ENCODE peak calls at places on chromosome 2, in six cellular contexts. One of them, this sample, is unnamed.
A peak's percentile ranks its signal among the peaks of the same experiment; 100 is the strongest.

GRCh38 chr2:141384676-141385075 is 746.1 kb downstream of the LRP1B start:
- DNase-seq in heart left ventricle: no peak
- DNase-seq in RKO: no peak
- DNase-seq in foreskin fibroblast: peak; percentile 42
- DNase-seq in T-cell: no peak
- DNase-seq in T-helper 2 cell: no peak
- DNase-seq in this sample: no peak

GRCh38 chr2:226891780-226892590 is 56.1 kb downstream of the RHBDD1 start:
- DNase-seq in RKO: no peak
- DNase-seq in T-helper 2 cell: no peak
- DNase-seq in foreskin fibroblast: peak; percentile 90
- DNase-seq in heart left ventricle: peak; percentile 35
- DNase-seq in T-cell: no peak
- DNase-seq in this sample: no peak

GRCh38 chr2:128271186-128271890 is 47.3 kb downstream of the HS6ST1 start:
- DNase-seq in T-helper 2 cell: no peak
- DNase-seq in heart left ventricle: no peak
- DNase-seq in RKO: no peak
- DNase-seq in foreskin fibroblast: no peak
- DNase-seq in T-cell: no peak
- DNase-seq in this sample: no peak

GRCh38 chr2:207515671-207516070 is 14.1 kb upstream of the CREB1 start:
- DNase-seq in T-cell: no peak
- DNase-seq in heart left ventricle: no peak
- DNase-seq in RKO: no peak
- DNase-seq in T-helper 2 cell: no peak
- DNase-seq in foreskin fibroblast: no peak
- DNase-seq in this sample: no peak

GRCh38 chr2:134372141-134372540 is 118.3 kb downstream of the MGAT5 start:
- DNase-seq in foreskin fibroblast: peak; percentile 51
- DNase-seq in RKO: no peak
- DNase-seq in T-helper 2 cell: no peak
- DNase-seq in heart left ventricle: no peak
- DNase-seq in T-cell: no peak
- DNase-seq in this sample: no peak

GRCh38 chr2:26001743-26002341 is 19.5 kb upstream of the KIF3C start:
- DNase-seq in heart left ventricle: peak; percentile 81
- DNase-seq in RKO: no peak
- DNase-seq in T-helper 2 cell: no peak
- DNase-seq in T-cell: no peak
- DNase-seq in foreskin fibroblast: peak; percentile 69
- DNase-seq in this sample: no peak

GRCh38 chr2:11699686-11700670 is 30.0 kb upstream of the NTSR2 start:
- DNase-seq in heart left ventricle: no peak
- DNase-seq in foreskin fibroblast: no peak
- DNase-seq in T-cell: no peak
- DNase-seq in T-helper 2 cell: no peak
- DNase-seq in RKO: no peak
- DNase-seq in this sample: no peak

GRCh38 chr2:169480079-169480465 is 778 bp downstream of the BBS5 start:
- DNase-seq in RKO: no peak
- DNase-seq in T-cell: no peak
- DNase-seq in heart left ventricle: no peak
- DNase-seq in T-helper 2 cell: no peak
- DNase-seq in foreskin fibroblast: peak; percentile 46
- DNase-seq in this sample: no peak

GRCh38 chr2:139045524-139045923 is 265.3 kb upstream of the NXPH2 start:
- DNase-seq in RKO: no peak
- DNase-seq in T-cell: no peak
- DNase-seq in heart left ventricle: no peak
- DNase-seq in T-helper 2 cell: no peak
- DNase-seq in foreskin fibroblast: no peak
- DNase-seq in this sample: no peak

GRCh38 chr2:198371902-198372611 is 567.7 kb downstream of the PLCL1 start:
- DNase-seq in RKO: peak; percentile 2
- DNase-seq in T-helper 2 cell: no peak
- DNase-seq in heart left ventricle: no peak
- DNase-seq in T-cell: no peak
- DNase-seq in foreskin fibroblast: peak; percentile 72
- DNase-seq in this sample: no peak

GRCh38 chr2:212539145-212539880 is 711 bp upstream of the ERBB4 start:
- DNase-seq in RKO: no peak
- DNase-seq in T-cell: no peak
- DNase-seq in heart left ventricle: peak; percentile 58
- DNase-seq in foreskin fibroblast: peak; percentile 31
- DNase-seq in T-helper 2 cell: no peak
- DNase-seq in this sample: no peak

GRCh38 chr2:177064417-177064816 is 148.2 kb upstream of the HNRNPA3 start:
- DNase-seq in heart left ventricle: no peak
- DNase-seq in foreskin fibroblast: no peak
- DNase-seq in T-cell: no peak
- DNase-seq in RKO: no peak
- DNase-seq in T-helper 2 cell: no peak
- DNase-seq in this sample: no peak

GRCh38 chr2:215486973-215487372 is 51.1 kb upstream of the FN1 start:
- DNase-seq in heart left ventricle: no peak
- DNase-seq in RKO: no peak
- DNase-seq in T-cell: no peak
- DNase-seq in foreskin fibroblast: peak; percentile 35
- DNase-seq in T-helper 2 cell: no peak
- DNase-seq in this sample: no peak

GRCh38 chr2:16067444-16068232 is 127.3 kb downstream of the MYCN start:
- DNase-seq in T-helper 2 cell: no peak
- DNase-seq in heart left ventricle: no peak
- DNase-seq in foreskin fibroblast: no peak
- DNase-seq in RKO: no peak
- DNase-seq in T-cell: no peak
- DNase-seq in this sample: no peak

GRCh38 chr2:3344897-3345296 is 32.7 kb downstream of the EIPR1 start:
- DNase-seq in T-cell: no peak
- DNase-seq in RKO: no peak
- DNase-seq in foreskin fibroblast: no peak
- DNase-seq in T-helper 2 cell: no peak
- DNase-seq in heart left ventricle: no peak
- DNase-seq in this sample: no peak

GRCh38 chr2:15096873-15097272 is 464.3 kb downstream of the NBAS start:
- DNase-seq in T-cell: no peak
- DNase-seq in T-helper 2 cell: no peak
- DNase-seq in heart left ventricle: no peak
- DNase-seq in RKO: no peak
- DNase-seq in foreskin fibroblast: no peak
- DNase-seq in this sample: no peak

GRCh38 chr2:170145675-170146432 is 32.1 kb upstream of the MYO3B start:
- DNase-seq in heart left ventricle: no peak
- DNase-seq in T-helper 2 cell: no peak
- DNase-seq in RKO: no peak
- DNase-seq in T-cell: no peak
- DNase-seq in foreskin fibroblast: no peak
- DNase-seq in this sample: no peak

GRCh38 chr2:171227066-171227782 is 66.5 kb upstream of the TLK1 start:
- DNase-seq in RKO: no peak
- DNase-seq in foreskin fibroblast: no peak
- DNase-seq in T-cell: no peak
- DNase-seq in heart left ventricle: no peak
- DNase-seq in T-helper 2 cell: no peak
- DNase-seq in this sample: no peak

GRCh38 chr2:11904029-11904428 is 157.6 kb downstream of the LPIN1 start:
- DNase-seq in heart left ventricle: no peak
- DNase-seq in RKO: no peak
- DNase-seq in foreskin fibroblast: no peak
- DNase-seq in T-helper 2 cell: no peak
- DNase-seq in T-cell: no peak
- DNase-seq in this sample: no peak

GRCh38 chr2:112151701-112152440 is 13.7 kb downstream of the FBLN7 start:
- DNase-seq in foreskin fibroblast: no peak
- DNase-seq in T-helper 2 cell: no peak
- DNase-seq in heart left ventricle: no peak
- DNase-seq in RKO: no peak
- DNase-seq in T-cell: no peak
- DNase-seq in this sample: no peak

GRCh38 chr2:135698838-135699237 is 42.8 kb upstream of the UBXN4 start:
- DNase-seq in T-helper 2 cell: no peak
- DNase-seq in heart left ventricle: no peak
- DNase-seq in T-cell: no peak
- DNase-seq in foreskin fibroblast: no peak
- DNase-seq in RKO: no peak
- DNase-seq in this sample: no peak

GRCh38 chr2:195622966-195623365 is 34.1 kb upstream of the SLC39A10 start:
- DNase-seq in foreskin fibroblast: peak; percentile 15
- DNase-seq in T-cell: no peak
- DNase-seq in RKO: no peak
- DNase-seq in heart left ventricle: no peak
- DNase-seq in T-helper 2 cell: no peak
- DNase-seq in this sample: no peak

GRCh38 chr2:236745420-236746210 is 176.0 kb downstream of the ACKR3 start:
- DNase-seq in heart left ventricle: no peak
- DNase-seq in T-cell: no peak
- DNase-seq in RKO: peak; percentile 9
- DNase-seq in foreskin fibroblast: peak; percentile 80
- DNase-seq in T-helper 2 cell: no peak
- DNase-seq in this sample: no peak

GRCh38 chr2:85741811-85742507 is 11.8 kb upstream of the ATOH8 start:
- DNase-seq in heart left ventricle: peak; percentile 68
- DNase-seq in T-helper 2 cell: no peak
- DNase-seq in T-cell: no peak
- DNase-seq in RKO: no peak
- DNase-seq in foreskin fibroblast: peak; percentile 94
- DNase-seq in this sample: no peak

GRCh38 chr2:200314976-200315567 is 8.6 kb downstream of the SPATS2L start:
- DNase-seq in T-cell: no peak
- DNase-seq in T-helper 2 cell: no peak
- DNase-seq in foreskin fibroblast: peak; percentile 26
- DNase-seq in heart left ventricle: no peak
- DNase-seq in RKO: no peak
- DNase-seq in this sample: no peak

GRCh38 chr2:86158286-86158685 is 37.0 kb downstream of the IMMT start:
- DNase-seq in heart left ventricle: no peak
- DNase-seq in T-cell: no peak
- DNase-seq in RKO: no peak
- DNase-seq in foreskin fibroblast: no peak
- DNase-seq in T-helper 2 cell: no peak
- DNase-seq in this sample: no peak

This sample was measured in central memory CD4-positive, alpha-beta T cell.